ENCODE peak calls at places on chromosome 19, in seven cellular contexts. H is breast epithelium; G is IMR-90; Y is uterus; U is trophoblast cell; D is heart left ventricle; O is CD8-positive, alpha-beta T cell. W is an unnamed sample. For H3K4me1, the result is how much of the 10 kb centered on the place peaks cover.

GRCh38 chr19:52689804-52690394 is 44.9 kb downstream of the ZNF611 start:
- DNase-seq in O (peak), D (peak), Y (peak), U (no peak), H (peak), G (no peak), W (peak)

GRCh38 chr19:58407658-58408151 is 744 bp upstream of the ZNF584 start:
- DNase-seq in O (no peak), D (no peak), H (no peak), G (peak), U (no peak), Y (no peak), W (no peak)

GRCh38 chr19:58366576-58367430 is 4.3 kb upstream of the ZNF497 start:
- DNase-seq in D (no peak), U (no peak), H (no peak), Y (no peak), O (no peak), G (no peak), W (no peak)

GRCh38 chr19:34576292-34576691 is 94.7 kb downstream of the WTIP start:
- DNase-seq in H (no peak), D (no peak), U (no peak), G (no peak), O (no peak), Y (no peak), W (no peak)

GRCh38 chr19:811511-812048 is 10.2 kb downstream of the PLPPR3 start:
- DNase-seq in Y (no peak), H (no peak), D (no peak), U (no peak), G (no peak), O (no peak), W (no peak)

GRCh38 chr19:45451181-45451849 is 16.5 kb upstream of the FOSB start:
- DNase-seq in O (peak), Y (peak), U (no peak), H (no peak), G (peak), D (no peak), W (no peak)

GRCh38 chr19:18392417-18392816 is 5.0 kb downstream of the LRRC25 start:
- DNase-seq in D (no peak), G (no peak), U (peak), H (no peak), Y (no peak), O (no peak), W (peak)

GRCh38 chr19:55220525-55220924 is 8.0 kb downstream of the TMEM86B start:
- DNase-seq in Y (no peak), H (no peak), O (no peak), G (no peak), U (no peak), D (no peak), W (no peak)

GRCh38 chr19:41273076-41273475 is 8.9 kb downstream of the HNRNPUL1 start:
- DNase-seq in G (no peak), U (no peak), D (no peak), O (no peak), H (no peak), Y (no peak), W (no peak)

GRCh38 chr19:56350416-56351045 is 35.9 kb upstream of the ZSCAN5A start:
- DNase-seq in D (no peak), U (peak), Y (peak), H (no peak), G (peak), O (peak), W (peak)

GRCh38 chr19:51687791-51688664 is 5.1 kb upstream of the SPACA6 start:
- DNase-seq in D (peak), H (no peak), O (no peak), Y (peak), G (peak), U (peak), W (no peak)

GRCh38 chr19:41325947-41326706 is 16.2 kb downstream of the CCDC97 start:
- DNase-seq in U (no peak), H (no peak), G (peak), D (no peak), Y (no peak), O (no peak), W (no peak)

GRCh38 chr19:18452386-18452785 is 14.5 kb upstream of the ISYNA1 start:
- DNase-seq in U (peak), H (no peak), Y (no peak), D (no peak), O (no peak), G (no peak), W (no peak)

GRCh38 chr19:41944336-41944735 is 14.8 kb downstream of the RABAC1 start:
- DNase-seq in H (no peak), U (no peak), D (no peak), G (no peak), O (no peak), Y (no peak), W (no peak)

GRCh38 chr19:55384576-55385235 is 614 bp upstream of the TMEM238 start:
- DNase-seq in U (no peak), G (no peak), D (no peak), O (peak), Y (peak), H (no peak), W (no peak)

GRCh38 chr19:14614099-14614412 is 31.2 kb downstream of the CLEC17A start:
- DNase-seq in H (no peak), O (no peak), D (no peak), U (peak), G (no peak), Y (no peak), W (no peak)

GRCh38 chr19:14616310-14616870 is 33.5 kb downstream of the CLEC17A start:
- DNase-seq in D (no peak), O (no peak), G (no peak), U (no peak), Y (no peak), H (no peak), W (no peak)

GRCh38 chr19:14615628-14616027 is 32.7 kb downstream of the CLEC17A start:
- DNase-seq in H (peak), U (no peak), O (no peak), Y (no peak), D (no peak), G (no peak), W (no peak)

GRCh38 chr19:14611051-14611450 is 28.2 kb downstream of the CLEC17A start:
- DNase-seq in D (no peak), H (no peak), G (no peak), Y (no peak), U (no peak), O (no peak), W (no peak)

GRCh38 chr19:14612657-14613056 is 29.8 kb downstream of the CLEC17A start:
- DNase-seq in D (no peak), Y (no peak), O (no peak), H (no peak), G (no peak), U (no peak), W (no peak)
- H3K4me1 ChIP-seq in D (under half), Y (under half), O (under half), H (under half), G (under half), U (under half), W (under half)

GRCh38 chr19:37716140-37716539 is 3.4 kb downstream of the ZNF607 start:
- DNase-seq in U (no peak), Y (no peak), G (no peak), D (no peak), O (no peak), H (no peak), W (no peak)
- H3K4me3 ChIP-seq in U (no peak), Y (no peak), G (no peak), D (no peak), O (no peak), H (no peak), W (no peak)

DNA sequence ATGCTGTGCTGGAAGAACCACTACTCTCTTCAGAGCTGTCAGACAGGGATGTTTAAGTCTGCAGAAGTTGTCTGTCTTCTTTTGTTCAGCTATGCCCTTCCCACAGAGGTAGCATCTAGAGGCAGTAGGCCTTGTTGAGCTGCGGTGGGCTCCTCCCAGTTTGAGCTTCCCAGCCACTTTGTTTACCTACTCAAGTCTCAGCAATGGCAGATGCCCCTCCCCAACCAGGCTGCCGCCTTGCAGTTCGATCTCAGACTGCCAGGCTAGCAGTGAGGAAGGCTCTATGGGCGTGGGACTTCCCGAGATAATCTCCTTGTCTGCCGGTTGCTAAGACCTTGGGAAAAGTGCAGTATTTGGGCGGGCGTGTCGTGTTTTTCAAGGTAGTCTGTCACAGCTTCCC is 42.1 kb upstream of the UQCRFS1 start:
- DNase-seq in U (no peak), H (no peak), Y (no peak), D (no peak), O (no peak), G (no peak), W (no peak)
- H3K4me1 ChIP-seq in U (under half), H (under half), Y (under half), D (under half), O (under half), G (under half), W (under half)

DNA sequence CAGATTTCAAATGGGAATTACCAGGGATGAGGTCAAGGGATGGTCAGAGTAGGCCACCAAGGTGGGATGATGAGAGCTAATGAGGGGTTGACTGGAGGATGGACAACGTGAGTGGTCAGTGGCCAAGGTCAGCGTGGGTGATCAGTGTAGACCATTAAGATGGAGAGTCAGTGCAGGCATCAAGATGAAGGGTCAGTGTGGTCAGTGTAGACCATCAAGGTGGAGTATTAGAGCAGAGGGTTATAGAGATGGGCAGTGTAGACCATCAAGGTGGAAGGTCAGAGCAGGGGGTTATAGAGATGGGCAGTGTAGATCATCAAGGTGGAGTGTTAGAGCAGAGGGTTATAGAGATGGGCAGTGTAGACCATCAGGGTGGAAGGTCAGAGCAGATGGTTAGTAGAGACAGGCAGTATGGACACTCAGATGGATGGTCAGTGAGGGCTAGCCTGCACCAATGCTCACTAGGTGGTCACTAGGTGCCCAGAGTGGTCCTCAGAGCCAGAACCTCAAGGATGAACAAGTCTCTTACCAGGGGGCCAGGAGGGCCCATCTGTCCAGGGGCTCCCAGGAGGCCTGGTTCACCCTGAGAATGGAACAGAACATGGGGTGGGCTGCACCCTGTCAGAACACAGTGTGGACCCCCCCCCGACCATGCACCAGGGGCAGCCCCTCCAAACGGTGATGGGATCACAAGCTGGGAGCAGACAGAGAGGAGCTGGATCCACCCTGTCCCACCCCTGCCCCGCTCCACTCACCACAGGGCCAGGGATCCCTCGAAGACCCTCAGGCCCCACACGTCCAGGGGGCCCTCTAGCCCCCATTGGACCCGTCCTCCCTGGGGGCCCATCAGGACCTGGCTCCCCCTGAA is 32.7 kb upstream of the OLFM2 start:
- DNase-seq in D (peak), U (no peak), H (no peak), Y (no peak), G (no peak), O (no peak), W (no peak)
- H3K4me3 ChIP-seq in D (no peak), U (no peak), H (no peak), Y (no peak), G (no peak), O (no peak), W (no peak)

GRCh38 chr19:16590876-16591802 is 18.9 kb upstream of the SLC35E1 start:
- DNase-seq in H (no peak), U (no peak), O (no peak), D (no peak), G (no peak), Y (no peak), W (no peak)

GRCh38 chr19:16594131-16594586 is 21.9 kb upstream of the SLC35E1 start:
- DNase-seq in Y (no peak), D (peak), G (no peak), H (no peak), O (no peak), U (no peak), W (no peak)

GRCh38 chr19:16593181-16593580 is 21.0 kb upstream of the SLC35E1 start:
- DNase-seq in O (no peak), G (no peak), Y (no peak), D (peak), H (no peak), U (no peak), W (no peak)

GRCh38 chr19:16589917-16590316 is 17.7 kb upstream of the SLC35E1 start:
- DNase-seq in Y (no peak), G (no peak), D (no peak), H (no peak), O (no peak), U (no peak), W (no peak)

DNA sequence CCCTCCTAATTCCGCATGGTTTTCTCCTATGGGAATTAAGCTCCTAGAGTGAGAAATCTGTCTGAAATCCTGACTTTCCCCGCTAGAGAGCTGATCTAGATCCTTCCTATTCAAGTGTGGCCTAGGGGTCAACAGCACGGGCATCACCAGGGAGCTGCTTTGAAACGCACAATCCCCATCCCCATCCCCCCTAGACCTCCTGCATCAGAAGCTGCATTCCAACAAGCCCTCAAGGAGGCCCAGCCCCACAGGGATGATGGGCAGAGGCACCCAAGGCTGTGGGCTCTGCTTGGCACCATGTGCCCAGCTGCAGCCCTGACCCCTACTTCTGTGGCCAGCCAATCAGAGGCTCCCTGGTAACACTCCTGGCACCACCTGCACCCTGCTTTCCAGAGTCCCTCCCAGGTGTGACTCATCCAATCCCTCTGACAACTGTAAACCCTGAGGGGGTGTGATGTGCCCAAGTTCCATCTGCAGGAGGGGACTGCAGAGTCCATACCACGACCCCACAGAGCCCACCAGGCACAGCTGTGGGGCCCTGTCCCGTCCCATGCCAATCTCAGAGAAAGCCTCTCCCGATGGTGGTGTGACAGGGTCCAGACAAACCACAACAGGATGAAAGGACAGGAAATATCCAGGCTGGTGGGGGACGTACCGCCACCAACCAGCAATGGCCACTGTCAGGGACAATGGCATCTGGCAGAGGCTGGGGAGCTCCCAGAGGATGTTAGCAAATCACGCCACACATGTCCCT is 19.8 kb upstream of the SLC35E1 start:
- DNase-seq in G (peak), H (no peak), Y (no peak), U (no peak), O (no peak), D (no peak), W (no peak)
- H3K4me1 ChIP-seq in G (under half), H (under half), Y (under half), U (under half), O (half or more), D (half or more), W (under half)

GRCh38 chr19:1858412-1859081 is 4.8 kb downstream of the KLF16 start:
- DNase-seq in G (no peak), O (no peak), D (no peak), U (no peak), H (no peak), Y (no peak), W (no peak)

GRCh38 chr19:1856698-1857603 is 6.4 kb downstream of the KLF16 start:
- DNase-seq in O (no peak), G (peak), D (peak), U (peak), H (peak), Y (peak), W (peak)

GRCh38 chr19:1856345-1856697 is 7.1 kb downstream of the KLF16 start:
- DNase-seq in H (no peak), G (no peak), U (no peak), Y (no peak), D (no peak), O (no peak), W (no peak)

GRCh38 chr19:1859319-1859718 is 4.1 kb downstream of the KLF16 start:
- DNase-seq in O (no peak), U (no peak), H (no peak), D (no peak), Y (no peak), G (no peak), W (no peak)

GRCh38 chr19:1857648-1858326 is 5.6 kb downstream of the KLF16 start:
- DNase-seq in Y (no peak), O (no peak), H (no peak), D (peak), U (no peak), G (no peak), W (no peak)
- H3K4me3 ChIP-seq in Y (peak), O (no peak), H (peak), D (peak), U (no peak), G (no peak), W (no peak)

GRCh38 chr19:2812414-2813234 is 7.0 kb upstream of the ZNF554 start:
- DNase-seq in U (no peak), G (no peak), H (no peak), O (no peak), Y (no peak), D (peak), W (no peak)
- H3K4me1 ChIP-seq in U (under half), G (under half), H (under half), O (under half), Y (under half), D (under half), W (under half)

DNA sequence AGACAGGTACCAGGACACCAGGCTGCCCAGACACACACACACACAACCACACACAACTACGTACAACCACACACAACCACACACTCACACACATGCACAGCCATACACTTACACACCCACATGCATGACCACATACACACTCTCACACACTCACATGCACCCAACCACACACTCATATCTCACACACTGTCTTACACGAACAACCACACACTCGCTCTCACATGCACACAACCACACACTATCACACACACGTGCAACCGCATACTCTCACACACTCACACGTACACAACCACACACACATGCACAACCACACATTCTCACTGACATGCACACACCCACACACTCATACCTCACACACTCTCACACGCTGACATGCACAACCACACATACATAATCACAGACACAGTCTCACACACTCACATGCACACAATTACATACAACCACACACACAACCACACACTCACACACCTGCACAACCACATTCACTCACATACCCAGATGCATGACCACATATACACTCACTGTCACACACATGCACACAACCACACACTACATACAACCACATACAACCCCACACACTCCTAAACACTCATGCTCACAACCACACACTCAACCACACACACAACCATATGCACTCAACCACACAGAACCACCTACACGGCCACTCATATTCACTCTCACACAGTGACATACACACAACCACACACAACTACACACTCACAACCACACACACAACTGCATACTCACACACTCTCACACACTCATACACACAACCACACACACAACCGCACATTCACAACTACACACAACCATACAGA is 7.6 kb upstream of the SLC7A10 start:
- DNase-seq in Y (no peak), G (no peak), U (no peak), O (no peak), D (peak), H (no peak), W (no peak)
- H3K4me3 ChIP-seq in Y (no peak), G (no peak), U (peak), O (no peak), D (no peak), H (no peak), W (no peak)

GRCh38 chr19:4985551-4985991 is 16.7 kb downstream of the KDM4B start:
- DNase-seq in G (no peak), O (no peak), D (no peak), H (no peak), Y (no peak), U (no peak), W (no peak)

GRCh38 chr19:4987286-4987685 is 18.4 kb downstream of the KDM4B start:
- DNase-seq in Y (no peak), U (no peak), H (no peak), D (no peak), O (no peak), G (no peak), W (no peak)

GRCh38 chr19:4987692-4988370 is 18.9 kb downstream of the KDM4B start:
- DNase-seq in G (peak), Y (no peak), H (no peak), U (no peak), O (no peak), D (no peak), W (no peak)

GRCh38 chr19:4986056-4986455 is 17.1 kb downstream of the KDM4B start:
- DNase-seq in O (no peak), H (no peak), Y (no peak), D (no peak), U (no peak), G (no peak), W (no peak)

DNA sequence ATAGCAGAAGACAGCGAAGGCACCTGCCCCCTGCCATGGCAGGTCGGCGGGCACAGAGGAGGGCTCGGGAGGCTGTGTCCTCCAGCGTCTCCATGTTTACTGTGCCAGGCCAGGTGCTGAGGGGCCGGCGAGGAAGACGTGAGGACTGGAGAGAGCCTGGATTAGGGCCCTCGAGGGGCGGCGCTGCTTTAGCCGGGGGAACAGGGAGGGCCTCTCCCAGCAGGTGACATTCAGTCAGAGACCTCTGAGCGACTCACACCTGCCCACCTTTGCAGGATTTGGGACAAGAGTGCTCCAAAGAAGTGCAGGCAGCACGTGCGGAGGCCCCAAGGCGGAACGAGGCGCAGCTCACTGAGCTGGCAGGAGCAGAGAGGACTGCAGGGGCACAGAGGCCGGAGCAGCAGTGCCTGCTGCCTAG is 17.6 kb downstream of the KDM4B start:
- DNase-seq in H (no peak), G (no peak), O (no peak), D (no peak), Y (no peak), U (no peak), W (no peak)
- H3K4me1 ChIP-seq in H (under half), G (under half), O (under half), D (half or more), Y (under half), U (under half), W (under half)

W was measured in prostate gland.